ENCODE peak calls at places on chromosomes 6 and 20, in four cellular contexts. One of them, this sample, is unnamed.

GRCh38 chr6:169868458-169868857 is 117.0 kb downstream of the ERMARD start:
- DNase-seq in activated B cell treated with CpG ODN at 0.5 μM for 24 hours: no peak
- DNase-seq in osteocyte: peak; percentile 81
- DNase-seq in endothelial cell: no peak
- DNase-seq in this sample: peak; percentile 57

GRCh38 chr6:5287205-5287965 is 26.1 kb downstream of the FARS2 start:
- DNase-seq in activated B cell treated with CpG ODN at 0.5 μM for 24 hours: no peak
- DNase-seq in osteocyte: no peak
- DNase-seq in endothelial cell: no peak
- DNase-seq in this sample: no peak

GRCh38 chr6:33036512-33036911 is 27.1 kb upstream of the HLA-DOA start:
- DNase-seq in activated B cell treated with CpG ODN at 0.5 μM for 24 hours: no peak
- DNase-seq in osteocyte: no peak
- DNase-seq in endothelial cell: no peak
- DNase-seq in this sample: no peak

GRCh38 chr6:137283940-137284910 is 65.0 kb upstream of the IFNGR1 start:
- DNase-seq in activated B cell treated with CpG ODN at 0.5 μM for 24 hours: no peak
- DNase-seq in osteocyte: no peak
- DNase-seq in endothelial cell: no peak
- DNase-seq in this sample: no peak

GRCh38 chr6:32883789-32884188 is 29.8 kb downstream of the PSMB9 start:
- DNase-seq in activated B cell treated with CpG ODN at 0.5 μM for 24 hours: no peak
- DNase-seq in osteocyte: no peak
- DNase-seq in endothelial cell: no peak
- DNase-seq in this sample: no peak

GRCh38 chr20:25454153-25454900 is 46.9 kb downstream of the GINS1 start:
- DNase-seq in activated B cell treated with CpG ODN at 0.5 μM for 24 hours: no peak
- DNase-seq in osteocyte: no peak
- DNase-seq in endothelial cell: no peak
- DNase-seq in this sample: no peak

GRCh38 chr6:137647762-137648412 is 153.7 kb upstream of the OLIG3 start:
- DNase-seq in activated B cell treated with CpG ODN at 0.5 μM for 24 hours: no peak
- DNase-seq in osteocyte: no peak
- DNase-seq in endothelial cell: no peak
- DNase-seq in this sample: no peak

GRCh38 chr6:42390228-42390934 is 61.3 kb downstream of the TRERF1 start:
- DNase-seq in activated B cell treated with CpG ODN at 0.5 μM for 24 hours: no peak
- DNase-seq in osteocyte: no peak
- DNase-seq in endothelial cell: no peak
- DNase-seq in this sample: no peak

GRCh38 chr6:44003345-44004061 is 123.7 kb downstream of the MRPL14 start:
- DNase-seq in activated B cell treated with CpG ODN at 0.5 μM for 24 hours: no peak
- DNase-seq in osteocyte: no peak
- DNase-seq in endothelial cell: peak; percentile 23
- DNase-seq in this sample: no peak

GRCh38 chr6:143333081-143333480 is 117.4 kb downstream of the ADAT2 start:
- DNase-seq in activated B cell treated with CpG ODN at 0.5 μM for 24 hours: no peak
- DNase-seq in osteocyte: no peak
- DNase-seq in endothelial cell: no peak
- DNase-seq in this sample: no peak

GRCh38 chr6:108114861-108115597 is 40.5 kb upstream of the OSTM1 start:
- DNase-seq in activated B cell treated with CpG ODN at 0.5 μM for 24 hours: peak; percentile 41
- DNase-seq in osteocyte: no peak
- DNase-seq in endothelial cell: peak; percentile 62
- DNase-seq in this sample: peak; percentile 74
- TF ChIP-seq CTCF in activated B cell treated with CpG ODN at 0.5 μM for 24 hours: no peak
- TF ChIP-seq CTCF in osteocyte: no peak
- TF ChIP-seq CTCF in endothelial cell: peak; percentile 37
- TF ChIP-seq CTCF in this sample: peak; percentile 69

DNA sequence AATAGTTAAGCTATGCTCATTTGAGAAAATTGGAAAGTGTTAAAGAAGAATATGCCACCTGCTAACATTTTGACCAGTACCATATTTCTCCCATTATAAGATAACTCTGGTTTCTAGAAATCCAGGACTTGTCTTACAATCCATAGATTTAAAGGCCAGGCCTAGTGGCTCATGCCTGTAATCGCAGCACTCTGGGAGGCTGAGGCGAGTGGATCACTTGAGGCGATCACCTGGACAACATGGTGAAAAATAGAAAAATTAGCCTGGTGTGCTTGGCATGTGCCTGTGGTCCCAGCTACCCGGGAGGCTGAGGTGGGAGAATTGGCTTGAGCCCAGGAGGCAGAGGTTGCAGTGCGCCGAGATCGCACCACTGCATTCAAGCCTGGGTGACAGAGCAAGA is 26.7 kb upstream of the MAPRE1 start:
- DNase-seq in activated B cell treated with CpG ODN at 0.5 μM for 24 hours: no peak
- DNase-seq in osteocyte: no peak
- DNase-seq in endothelial cell: no peak
- DNase-seq in this sample: no peak
- TF ChIP-seq CTCF in activated B cell treated with CpG ODN at 0.5 μM for 24 hours: no peak
- TF ChIP-seq CTCF in osteocyte: no peak
- TF ChIP-seq CTCF in endothelial cell: no peak
- TF ChIP-seq CTCF in this sample: peak; percentile 57

DNA sequence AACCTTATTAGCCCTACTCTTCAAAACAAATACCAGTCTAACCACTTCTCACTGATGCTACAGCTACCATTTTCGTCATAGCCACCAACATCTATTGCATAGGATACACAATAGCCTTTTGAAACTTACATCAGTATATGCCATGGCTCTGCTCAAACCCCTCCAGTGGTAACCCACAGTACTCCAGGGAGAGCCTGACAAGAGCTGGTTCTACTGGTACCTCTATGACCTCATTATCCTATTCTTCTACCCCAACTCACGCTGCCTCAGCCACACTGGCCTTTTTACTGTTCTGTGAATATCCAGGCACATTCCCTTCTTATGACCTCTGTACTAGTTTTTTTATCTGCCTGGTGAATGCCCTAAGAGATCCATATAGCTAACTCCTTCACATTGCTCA is 157.6 kb downstream of the ARHGAP18 start:
- DNase-seq in activated B cell treated with CpG ODN at 0.5 μM for 24 hours: no peak
- DNase-seq in osteocyte: no peak
- DNase-seq in endothelial cell: no peak
- DNase-seq in this sample: no peak
- TF ChIP-seq CTCF in activated B cell treated with CpG ODN at 0.5 μM for 24 hours: no peak
- TF ChIP-seq CTCF in osteocyte: no peak
- TF ChIP-seq CTCF in endothelial cell: no peak
- TF ChIP-seq CTCF in this sample: no peak

DNA sequence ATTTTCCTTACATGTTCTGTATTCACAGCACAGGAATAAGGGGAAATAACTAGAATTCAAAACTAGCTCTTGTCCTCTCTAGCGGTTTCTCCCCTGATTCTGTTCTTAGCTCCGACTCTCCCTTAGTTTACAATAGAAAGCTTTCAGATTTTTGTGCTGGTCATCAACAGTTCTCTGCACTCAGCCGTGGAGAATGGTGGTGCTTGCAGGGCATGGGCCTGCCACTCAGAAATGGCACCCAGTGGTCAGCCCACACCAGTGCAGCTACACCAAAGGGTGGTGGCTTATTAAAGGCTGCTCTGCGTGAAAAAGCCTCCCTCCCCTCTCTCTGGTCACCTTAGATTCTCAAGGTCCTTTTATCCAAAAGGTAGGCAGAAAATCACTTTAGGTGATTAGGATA is 123.5 kb downstream of the SASH1 start:
- DNase-seq in activated B cell treated with CpG ODN at 0.5 μM for 24 hours: no peak
- DNase-seq in osteocyte: peak; percentile 25
- DNase-seq in endothelial cell: no peak
- DNase-seq in this sample: no peak
- TF ChIP-seq CTCF in activated B cell treated with CpG ODN at 0.5 μM for 24 hours: no peak
- TF ChIP-seq CTCF in osteocyte: no peak
- TF ChIP-seq CTCF in endothelial cell: no peak
- TF ChIP-seq CTCF in this sample: no peak

GRCh38 chr6:117188627-117189201 is 76.6 kb upstream of the VGLL2 start:
- DNase-seq in activated B cell treated with CpG ODN at 0.5 μM for 24 hours: no peak
- DNase-seq in osteocyte: no peak
- DNase-seq in endothelial cell: no peak
- DNase-seq in this sample: no peak
- TF ChIP-seq CTCF in activated B cell treated with CpG ODN at 0.5 μM for 24 hours: no peak
- TF ChIP-seq CTCF in osteocyte: peak; percentile 52
- TF ChIP-seq CTCF in endothelial cell: peak; percentile 72
- TF ChIP-seq CTCF in this sample: peak; percentile 73

DNA sequence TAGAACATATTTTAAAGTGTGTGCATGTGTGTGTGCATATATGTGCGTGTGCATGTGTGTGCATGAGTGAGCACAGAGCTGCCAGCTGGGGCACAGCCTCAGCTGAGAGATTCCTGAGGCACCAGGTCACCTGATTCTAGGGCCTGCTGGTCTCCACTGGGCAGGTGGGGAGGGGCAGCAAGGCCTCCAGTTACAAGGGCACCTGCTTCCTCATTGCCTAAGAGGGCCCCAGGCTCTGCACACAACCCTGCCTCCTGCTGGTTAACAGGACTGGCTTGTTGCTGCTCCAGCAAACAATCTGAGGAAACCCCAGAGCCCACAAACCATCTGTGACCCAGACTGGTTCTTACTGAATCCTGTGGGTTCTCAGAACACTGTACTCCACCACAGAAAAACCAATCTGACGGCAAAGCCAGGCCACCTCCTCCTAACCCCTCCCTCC is 22.9 kb upstream of the UBE2J1 start:
- DNase-seq in activated B cell treated with CpG ODN at 0.5 μM for 24 hours: no peak
- DNase-seq in osteocyte: no peak
- DNase-seq in endothelial cell: peak; percentile 61
- DNase-seq in this sample: no peak
- TF ChIP-seq CTCF in activated B cell treated with CpG ODN at 0.5 μM for 24 hours: no peak
- TF ChIP-seq CTCF in osteocyte: peak; percentile 10
- TF ChIP-seq CTCF in endothelial cell: peak; percentile 25
- TF ChIP-seq CTCF in this sample: peak; percentile 41

GRCh38 chr6:13049666-13050254 is 278.6 kb downstream of the TBC1D7 start:
- DNase-seq in activated B cell treated with CpG ODN at 0.5 μM for 24 hours: no peak
- DNase-seq in osteocyte: no peak
- DNase-seq in endothelial cell: no peak
- DNase-seq in this sample: no peak
- TF ChIP-seq CTCF in activated B cell treated with CpG ODN at 0.5 μM for 24 hours: no peak
- TF ChIP-seq CTCF in osteocyte: no peak
- TF ChIP-seq CTCF in endothelial cell: no peak
- TF ChIP-seq CTCF in this sample: no peak

GRCh38 chr6:150876598-150876997 is 11.1 kb downstream of the MTHFD1L start:
- DNase-seq in activated B cell treated with CpG ODN at 0.5 μM for 24 hours: no peak
- DNase-seq in osteocyte: no peak
- DNase-seq in endothelial cell: no peak
- DNase-seq in this sample: no peak
- TF ChIP-seq CTCF in activated B cell treated with CpG ODN at 0.5 μM for 24 hours: no peak
- TF ChIP-seq CTCF in osteocyte: no peak
- TF ChIP-seq CTCF in endothelial cell: no peak
- TF ChIP-seq CTCF in this sample: no peak

This sample was measured in type B pancreatic cell.